ENCODE peak calls at places on chromosomes 5 and 9, in four cellular contexts. D is brain microvascular endothelial cell, M is nephron progenitor cell, F is GM06990. J is an unnamed sample.

GRCh38 chr5:72767289-72768010 is 49.0 kb upstream of the TNPO1 start:
- DNase-seq in D (peak; percentile 57), M (no peak), F (no peak), J (no peak)

GRCh38 chr9:136720251-136720886 is 8.0 kb downstream of the DIPK1B start:
- DNase-seq in D (no peak), M (peak; percentile 55), F (no peak), J (no peak)

GRCh38 chr9:90642570-90643539 is at the start of gene DIRAS2:
- DNase-seq in D (peak; percentile 46), M (peak; percentile 80), F (peak; percentile 29), J (peak; percentile 25)

GRCh38 chr9:9924369-9924768 is 688.4 kb downstream of the PTPRD start:
- DNase-seq in D (no peak), M (no peak), F (no peak), J (no peak)

GRCh38 chr5:54655761-54656160 is 138.2 kb downstream of the SNX18 start:
- DNase-seq in D (no peak), M (no peak), F (no peak), J (no peak)

GRCh38 chr5:77971965-77972544 is 195.9 kb upstream of the TBCA start:
- DNase-seq in D (no peak), M (no peak), F (no peak), J (no peak)

GRCh38 chr5:91219803-91220371 is 163.2 kb downstream of the ARRDC3 start:
- DNase-seq in D (peak; percentile 55), M (no peak), F (no peak), J (peak; percentile 32)

GRCh38 chr5:36156124-36156601 is 4.3 kb downstream of the SKP2 start:
- DNase-seq in D (no peak), M (no peak), F (no peak), J (no peak)

GRCh38 chr9:35510366-35510744 is 20.4 kb downstream of the RUSC2 start:
- DNase-seq in D (no peak), M (no peak), F (no peak), J (no peak)

GRCh38 chr5:133746834-133747233 is 134.5 kb upstream of the FSTL4 start:
- DNase-seq in D (no peak), M (no peak), F (no peak), J (no peak)

GRCh38 chr5:90020575-90021535 is 388.7 kb downstream of the CETN3 start:
- DNase-seq in D (peak; percentile 75), M (no peak), F (peak; percentile 73), J (peak; percentile 29)

GRCh38 chr5:173327948-173328895 is at the start of gene STC2:
- DNase-seq in D (peak; percentile 95), M (peak; percentile 92), F (peak; percentile 69), J (peak; percentile 92)

GRCh38 chr5:84564311-84564710 is 179.6 kb upstream of the EDIL3 start:
- DNase-seq in D (no peak), M (no peak), F (no peak), J (no peak)

GRCh38 chr9:90274725-90275124 is 367.9 kb downstream of the DIRAS2 start:
- DNase-seq in D (no peak), M (no peak), F (no peak), J (no peak)

GRCh38 chr5:95747041-95747679 is 16.0 kb downstream of the RHOBTB3 start:
- DNase-seq in D (no peak), M (no peak), F (no peak), J (no peak)

GRCh38 chr5:91381774-91382492 is 1.2 kb downstream of the ARRDC3 start:
- DNase-seq in D (peak; percentile 86), M (peak; percentile 67), F (no peak), J (peak; percentile 56)

GRCh38 chr5:144333336-144333920 is 162.8 kb downstream of the KCTD16 start:
- DNase-seq in D (no peak), M (no peak), F (peak; percentile 5), J (no peak)

DNA sequence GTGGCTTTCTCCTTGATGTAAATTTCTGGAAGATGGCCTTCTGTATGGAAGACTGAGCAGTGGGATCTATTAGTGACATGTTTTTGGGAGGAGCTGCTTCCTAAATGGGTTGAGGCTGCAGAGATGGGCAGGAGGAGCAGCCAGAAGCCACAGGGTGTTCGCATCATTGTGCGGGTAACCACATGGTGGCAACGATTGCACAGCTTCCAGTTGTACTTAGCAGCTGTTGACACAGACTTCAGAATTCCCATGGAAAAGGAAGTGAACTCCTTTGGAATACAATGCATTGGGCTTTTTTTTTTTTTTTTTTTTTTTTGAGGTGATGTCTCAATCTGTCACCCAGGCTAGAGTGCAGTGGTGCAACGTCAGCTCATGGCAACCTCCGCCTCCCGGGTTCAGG is 297.3 kb downstream of the NR3C1 start:
- DNase-seq in D (peak; percentile 16), M (no peak), F (no peak), J (no peak)
- TF ChIP-seq CTCF in D (peak; percentile 40), M (no peak), F (no peak), J (no peak)

GRCh38 chr9:16139781-16140180 is 586.9 kb downstream of the CCDC171 start:
- DNase-seq in D (no peak), M (no peak), F (no peak), J (no peak)

GRCh38 chr9:16146661-16147060 is 593.8 kb downstream of the CCDC171 start:
- DNase-seq in D (no peak), M (no peak), F (no peak), J (no peak)

GRCh38 chr9:16145196-16145950 is 592.5 kb downstream of the CCDC171 start:
- DNase-seq in D (no peak), M (no peak), F (no peak), J (no peak)

GRCh38 chr9:16143947-16144890 is 591.4 kb downstream of the CCDC171 start:
- DNase-seq in D (peak; percentile 49), M (no peak), F (no peak), J (no peak)

GRCh38 chr9:16143310-16143709 is 590.5 kb downstream of the CCDC171 start:
- DNase-seq in D (peak; percentile 25), M (no peak), F (no peak), J (no peak)
- TF ChIP-seq CTCF in D (no peak), M (no peak), F (no peak), J (no peak)

GRCh38 chr5:107670028-107670926 is 460 bp downstream of the EFNA5 start:
- DNase-seq in D (peak; percentile 20), M (peak; percentile 60), F (peak; percentile 76), J (peak; percentile 29)
- TF ChIP-seq CTCF in D (no peak), M (no peak), F (peak; percentile 6), J (no peak)

GRCh38 chr9:107792596-107792995 is 303.0 kb upstream of the KLF4 start:
- DNase-seq in D (no peak), M (no peak), F (no peak), J (no peak)
- TF ChIP-seq CTCF in D (no peak), M (no peak), F (no peak), J (no peak)

GRCh38 chr5:96997265-96997859 is 61.5 kb downstream of the LNPEP start:
- DNase-seq in D (peak; percentile 32), M (peak; percentile 8), F (peak; percentile 28), J (peak; percentile 13)
- TF ChIP-seq CTCF in D (peak; percentile 48), M (peak; percentile 68), F (peak; percentile 37), J (peak; percentile 26)

GRCh38 chr5:65624570-65625555 is at the start of the genes SHLD3 and TRAPPC13:
- DNase-seq in D (peak; percentile 83), M (peak; percentile 71), F (no peak), J (peak; percentile 72)
- TF ChIP-seq CTCF in D (no peak), M (no peak), F (no peak), J (no peak)

GRCh38 chr5:65041296-65042158 is 272.8 kb downstream of the CWC27 start:
- DNase-seq in D (no peak), M (no peak), F (no peak), J (no peak)

GRCh38 chr5:65035212-65036206 is 266.8 kb downstream of the CWC27 start:
- DNase-seq in D (peak; percentile 95), M (peak; percentile 96), F (peak; percentile 89), J (peak; percentile 86)

GRCh38 chr5:65034029-65034781 is 265.5 kb downstream of the CWC27 start:
- DNase-seq in D (no peak), M (no peak), F (peak; percentile 47), J (no peak)

GRCh38 chr5:65034782-65035181 is 266.1 kb downstream of the CWC27 start:
- DNase-seq in D (no peak), M (peak; percentile 21), F (no peak), J (no peak)

DNA sequence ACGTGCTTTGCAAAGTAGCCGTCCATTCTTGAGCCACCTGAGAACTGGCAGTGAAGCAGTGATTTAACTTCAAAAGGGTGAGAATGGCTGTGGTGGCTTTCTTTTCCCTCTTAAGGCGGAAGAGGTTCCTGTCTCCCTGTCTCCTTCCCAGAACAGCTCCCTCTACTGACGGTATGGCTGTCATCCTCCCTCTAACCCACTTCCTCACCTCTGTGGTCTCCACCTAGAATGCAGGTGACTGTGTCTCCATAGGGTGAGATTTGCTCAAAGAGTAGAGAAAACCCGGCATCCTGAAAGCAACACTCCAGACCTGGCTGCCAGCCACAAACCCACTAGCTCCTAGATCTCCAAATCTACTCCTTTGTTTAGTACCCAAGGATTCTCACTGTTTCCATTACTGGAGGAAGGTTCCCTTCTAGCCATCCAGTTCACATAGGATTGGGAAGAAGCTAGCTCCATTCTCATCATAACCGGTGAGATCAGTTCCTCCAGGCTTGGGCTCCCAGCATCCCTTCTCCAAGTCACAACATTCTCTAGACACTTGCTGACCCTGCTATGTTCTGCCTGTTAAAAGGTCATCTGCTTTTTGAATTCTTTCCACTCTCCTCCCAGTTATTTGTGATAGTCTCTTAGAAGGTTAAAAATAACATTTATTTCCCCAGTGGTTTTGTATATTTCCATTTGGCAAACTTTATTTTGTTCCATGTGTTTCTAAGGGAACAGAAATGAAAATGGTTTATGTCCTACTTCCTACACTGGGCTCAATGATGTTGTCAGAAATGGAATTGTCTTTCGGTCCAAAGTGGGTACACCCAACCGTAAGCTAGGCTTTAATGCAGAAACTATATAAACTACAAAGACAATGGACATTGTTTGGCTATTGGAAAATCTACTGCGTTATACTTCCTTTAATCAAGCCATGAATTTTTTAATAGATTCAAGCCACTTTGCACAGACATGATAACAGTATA is 269.4 kb downstream of the CWC27 start:
- DNase-seq in D (no peak), M (no peak), F (no peak), J (no peak)
- TF ChIP-seq CTCF in D (peak; percentile 62), M (peak; percentile 20), F (peak; percentile 54), J (peak; percentile 26)

DNA sequence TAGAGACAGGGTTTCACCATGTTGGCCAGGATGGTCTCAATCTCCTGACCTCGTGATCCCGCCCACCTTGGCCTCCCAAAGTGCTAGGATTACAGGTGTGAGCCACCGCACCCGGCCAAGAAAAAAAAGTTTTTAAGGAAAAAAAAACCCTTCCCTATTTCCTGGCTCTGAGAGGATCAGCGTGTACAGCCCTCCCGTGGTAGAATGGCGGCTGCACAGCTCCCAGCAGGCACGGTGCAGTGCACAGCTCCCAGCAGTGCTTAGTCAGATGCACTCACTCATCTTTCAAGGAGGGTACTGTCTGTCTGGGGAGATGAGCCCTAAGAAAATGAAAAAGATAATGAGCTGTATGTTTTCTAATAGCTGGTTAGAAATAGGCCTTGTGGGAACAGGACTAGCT is 36.8 kb upstream of the SLC2A8 start:
- DNase-seq in D (no peak), M (no peak), F (no peak), J (no peak)
- TF ChIP-seq CTCF in D (peak; percentile 47), M (no peak), F (no peak), J (no peak)